ENCODE peak calls at places on chromosomes 12 and 14, in six cellular contexts. S, K, Q, O, I and U are unnamed samples.

GRCh38 chr12:79927772-79928474 is 7.0 kb downstream of the PPP1R12A start:
- DNase-seq in S (no peak), K (no peak), Q (no peak), O (no peak), I (no peak), U (no peak)

GRCh38 chr14:96252323-96253052 is 3.5 kb upstream of the BDKRB1 start:
- DNase-seq in S (no peak), K (no peak), Q (no peak), O (no peak), I (no peak), U (no peak)

GRCh38 chr12:56999456-56999855 is 6.9 kb downstream of the ZBTB39 start:
- DNase-seq in S (no peak), K (no peak), Q (no peak), O (no peak), I (no peak), U (no peak)

GRCh38 chr12:26648066-26648465 is 184.9 kb downstream of the ITPR2 start:
- DNase-seq in S (no peak), K (no peak), Q (no peak), O (peak), I (no peak), U (no peak)

GRCh38 chr14:99975190-99975589 is 90.0 kb upstream of the EVL start:
- DNase-seq in S (no peak), K (no peak), Q (no peak), O (no peak), I (no peak), U (no peak)

GRCh38 chr12:50862316-50862715 is 19.6 kb downstream of the TMPRSS12 start:
- DNase-seq in S (no peak), K (no peak), Q (no peak), O (no peak), I (no peak), U (peak)

GRCh38 chr12:125071456-125071855 is 6.2 kb downstream of the AACS start:
- DNase-seq in S (no peak), K (no peak), Q (no peak), O (no peak), I (peak), U (no peak)

GRCh38 chr12:42213023-42213422 is 25.0 kb downstream of the YAF2 start:
- DNase-seq in S (no peak), K (no peak), Q (no peak), O (peak), I (no peak), U (peak)

GRCh38 chr14:76261371-76261811 is 109.7 kb downstream of the GPATCH2L start:
- DNase-seq in S (peak), K (no peak), Q (no peak), O (no peak), I (peak), U (no peak)

GRCh38 chr12:122064780-122065588 is 13.6 kb upstream of the MLXIP start:
- DNase-seq in S (no peak), K (no peak), Q (no peak), O (peak), I (peak), U (peak)

GRCh38 chr14:75273272-75274044 is 5.2 kb upstream of the FOS start:
- DNase-seq in S (no peak), K (no peak), Q (peak), O (no peak), I (no peak), U (no peak)

GRCh38 chr12:19042196-19042595 is 87.3 kb upstream of the PLEKHA5 start:
- DNase-seq in S (no peak), K (no peak), Q (no peak), O (no peak), I (no peak), U (no peak)

GRCh38 chr12:104662908-104663307 is 206.2 kb downstream of the CHST11 start:
- DNase-seq in S (no peak), K (no peak), Q (no peak), O (no peak), I (no peak), U (no peak)

GRCh38 chr12:104659058-104659457 is 202.3 kb downstream of the CHST11 start:
- DNase-seq in S (no peak), K (no peak), Q (no peak), O (no peak), I (no peak), U (no peak)

GRCh38 chr12:104665296-104665695 is 208.5 kb downstream of the CHST11 start:
- DNase-seq in S (no peak), K (no peak), Q (no peak), O (no peak), I (no peak), U (no peak)

GRCh38 chr12:104664368-104664767 is 207.6 kb downstream of the CHST11 start:
- DNase-seq in S (no peak), K (no peak), Q (no peak), O (no peak), I (no peak), U (no peak)

GRCh38 chr12:104662203-104662602 is 205.5 kb downstream of the CHST11 start:
- DNase-seq in S (no peak), K (no peak), Q (no peak), O (no peak), I (no peak), U (no peak)
- H3K27ac ChIP-seq in S (no peak), K (no peak), Q (no peak), O (no peak), I (no peak), U (no peak)

DNA sequence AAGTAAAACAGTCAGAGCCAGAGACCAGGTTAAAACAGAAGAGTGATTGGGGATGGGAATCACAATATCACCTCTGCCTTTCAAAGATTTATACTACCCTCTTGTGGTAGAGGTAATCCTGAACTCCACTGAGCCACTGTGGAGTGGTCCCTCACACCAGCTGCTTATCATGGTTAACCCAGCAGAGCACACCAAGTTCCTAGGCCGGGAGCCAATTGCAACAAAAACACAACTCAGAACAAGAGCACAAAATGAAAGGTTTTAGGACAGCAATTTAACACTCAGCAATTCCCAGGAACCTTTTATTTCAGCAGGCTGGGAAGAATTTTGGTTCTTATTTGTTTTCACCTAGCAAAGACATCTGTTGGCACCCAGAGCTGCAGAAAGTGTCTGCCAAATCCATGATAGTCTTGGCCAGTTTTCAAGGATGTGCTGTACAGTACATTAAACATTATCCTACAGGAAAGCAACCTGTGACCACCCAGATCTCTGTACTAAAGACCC is 220.5 kb upstream of the ATXN7L3B start:
- DNase-seq in S (peak), K (no peak), Q (no peak), O (peak), I (peak), U (peak)
- TF ChIP-seq CTCF in S (peak), K (no peak), Q (peak), O (peak), I (peak), U (no peak)

GRCh38 chr14:49019467-49020100 is 566.6 kb downstream of the RPS29 start:
- DNase-seq in S (no peak), K (no peak), Q (no peak), O (no peak), I (no peak), U (no peak)
- H3K27ac ChIP-seq in S (no peak), K (no peak), Q (no peak), O (no peak), I (no peak), U (no peak)

GRCh38 chr14:51323492-51323891 is 83.4 kb downstream of the TMX1 start:
- DNase-seq in S (no peak), K (no peak), Q (no peak), O (no peak), I (no peak), U (no peak)

GRCh38 chr14:51321036-51321435 is 81.0 kb downstream of the TMX1 start:
- DNase-seq in S (no peak), K (no peak), Q (no peak), O (peak), I (no peak), U (no peak)

GRCh38 chr14:51317373-51317772 is 77.3 kb downstream of the TMX1 start:
- DNase-seq in S (no peak), K (no peak), Q (no peak), O (no peak), I (no peak), U (no peak)

GRCh38 chr14:51318777-51319176 is 78.7 kb downstream of the TMX1 start:
- DNase-seq in S (no peak), K (no peak), Q (no peak), O (peak), I (no peak), U (no peak)

GRCh38 chr14:51319181-51319597 is 79.1 kb downstream of the TMX1 start:
- DNase-seq in S (no peak), K (no peak), Q (no peak), O (no peak), I (no peak), U (no peak)
- TF ChIP-seq CTCF in S (no peak), K (no peak), Q (no peak), O (no peak), I (no peak), U (no peak)

GRCh38 chr14:69669375-69669774 is 58.0 kb downstream of the SUSD6 start:
- DNase-seq in S (no peak), K (no peak), Q (no peak), O (no peak), I (no peak), U (no peak)

GRCh38 chr14:69670093-69670492 is 58.7 kb downstream of the SUSD6 start:
- DNase-seq in S (no peak), K (no peak), Q (no peak), O (no peak), I (no peak), U (no peak)

GRCh38 chr14:69672372-69672771 is 61.0 kb downstream of the SUSD6 start:
- DNase-seq in S (no peak), K (no peak), Q (no peak), O (no peak), I (no peak), U (no peak)

GRCh38 chr14:69673099-69673498 is 61.7 kb downstream of the SUSD6 start:
- DNase-seq in S (no peak), K (no peak), Q (no peak), O (no peak), I (no peak), U (no peak)

GRCh38 chr14:69671365-69672050 is 60.1 kb downstream of the SUSD6 start:
- DNase-seq in S (no peak), K (no peak), Q (no peak), O (no peak), I (peak), U (no peak)
- H3K27ac ChIP-seq in S (no peak), K (peak), Q (peak), O (no peak), I (no peak), U (no peak)

DNA sequence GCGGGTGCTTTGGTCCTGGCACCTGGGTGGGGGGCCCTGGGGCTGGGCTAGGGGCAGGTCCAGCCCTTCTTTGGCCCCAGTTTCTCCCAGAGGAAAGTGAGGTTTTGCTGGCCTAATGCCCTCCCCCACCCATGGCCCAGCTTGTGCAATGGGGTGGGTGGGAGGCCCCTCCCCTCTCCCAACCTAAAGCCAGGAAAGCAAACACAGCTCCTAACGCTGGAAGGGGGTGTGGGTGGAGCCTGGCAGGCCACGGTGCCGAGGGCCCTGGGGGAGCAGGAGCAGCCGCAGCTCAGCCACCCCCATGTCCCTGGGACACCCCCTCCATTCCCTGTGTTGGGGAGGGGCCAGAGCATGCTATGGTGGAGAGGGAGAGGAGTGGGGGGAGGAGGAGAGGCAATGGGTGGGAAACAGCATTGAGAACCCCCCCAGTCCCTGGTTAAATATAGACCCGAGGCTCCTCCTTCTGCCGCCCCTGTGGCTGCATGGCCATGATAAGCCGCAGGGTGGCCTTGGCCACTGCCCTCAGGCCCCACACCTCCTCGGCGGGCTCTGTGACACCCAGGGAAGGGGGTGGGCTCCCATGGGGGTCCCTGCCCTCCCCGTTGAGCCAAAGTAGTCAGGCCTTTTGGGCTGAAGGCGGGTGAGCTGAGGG is 4.7 kb downstream of the EXOC3L4 start:
- DNase-seq in S (no peak), K (no peak), Q (no peak), O (no peak), I (peak), U (no peak)
- TF ChIP-seq CTCF in S (no peak), K (no peak), Q (no peak), O (no peak), I (peak), U (no peak)

GRCh38 chr12:108819920-108820699 is 37.3 kb downstream of the SSH1 start:
- DNase-seq in S (no peak), K (no peak), Q (no peak), O (no peak), I (no peak), U (no peak)

GRCh38 chr12:108823804-108824203 is 33.6 kb downstream of the SSH1 start:
- DNase-seq in S (no peak), K (no peak), Q (no peak), O (peak), I (no peak), U (no peak)

GRCh38 chr12:108821407-108822397 is 35.7 kb downstream of the SSH1 start:
- DNase-seq in S (no peak), K (peak), Q (peak), O (no peak), I (no peak), U (no peak)

GRCh38 chr12:108820700-108821406 is 36.5 kb downstream of the SSH1 start:
- DNase-seq in S (no peak), K (no peak), Q (no peak), O (no peak), I (no peak), U (no peak)

DNA sequence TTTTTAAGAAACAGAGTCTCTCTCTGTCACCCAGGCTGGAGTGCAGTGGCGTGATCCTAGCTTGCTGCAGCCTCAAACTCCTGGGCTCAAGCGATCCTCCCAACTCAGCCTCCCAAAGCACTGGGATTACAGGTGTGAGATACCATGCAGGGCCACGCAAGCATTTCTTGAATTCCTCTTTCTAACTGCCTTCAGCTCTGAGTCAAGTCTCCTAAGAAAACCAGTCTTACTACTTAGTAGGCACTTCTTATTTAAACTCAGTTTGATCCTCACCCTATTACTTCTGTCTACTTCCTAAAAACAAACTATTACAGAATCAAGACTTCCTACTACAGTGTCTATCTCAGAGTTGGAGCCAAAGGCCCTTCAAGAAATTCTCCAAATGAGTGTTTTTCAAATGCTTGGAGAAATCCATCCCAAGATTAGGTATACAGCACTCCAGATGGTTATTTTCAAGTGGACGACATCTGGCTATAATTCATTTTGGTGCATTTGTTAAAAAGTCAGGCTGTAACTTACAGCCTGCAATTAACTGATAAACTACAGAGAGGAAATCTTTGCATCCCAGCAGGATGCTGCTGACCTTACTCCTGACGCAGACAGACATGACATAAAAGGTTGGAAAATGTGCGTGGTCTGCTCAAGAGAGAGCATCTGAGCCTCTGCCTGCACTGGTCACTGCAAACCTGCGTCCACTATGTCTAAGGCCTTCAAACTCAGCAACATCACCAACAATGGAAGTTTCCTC is 34.8 kb downstream of the SSH1 start:
- DNase-seq in S (no peak), K (no peak), Q (no peak), O (peak), I (no peak), U (no peak)
- H3K27ac ChIP-seq in S (peak), K (peak), Q (peak), O (peak), I (no peak), U (peak)

GRCh38 chr12:118046430-118046829 is 14.5 kb downstream of the WSB2 start:
- DNase-seq in S (no peak), K (no peak), Q (no peak), O (no peak), I (no peak), U (no peak)

GRCh38 chr12:118053071-118053985 is 7.7 kb downstream of the WSB2 start:
- DNase-seq in S (no peak), K (no peak), Q (no peak), O (no peak), I (no peak), U (no peak)

GRCh38 chr12:118052324-118053070 is 8.5 kb downstream of the WSB2 start:
- DNase-seq in S (peak), K (peak), Q (peak), O (peak), I (peak), U (peak)

GRCh38 chr12:118055144-118055557 is 5.8 kb downstream of the WSB2 start:
- DNase-seq in S (peak), K (peak), Q (no peak), O (peak), I (peak), U (no peak)

DNA sequence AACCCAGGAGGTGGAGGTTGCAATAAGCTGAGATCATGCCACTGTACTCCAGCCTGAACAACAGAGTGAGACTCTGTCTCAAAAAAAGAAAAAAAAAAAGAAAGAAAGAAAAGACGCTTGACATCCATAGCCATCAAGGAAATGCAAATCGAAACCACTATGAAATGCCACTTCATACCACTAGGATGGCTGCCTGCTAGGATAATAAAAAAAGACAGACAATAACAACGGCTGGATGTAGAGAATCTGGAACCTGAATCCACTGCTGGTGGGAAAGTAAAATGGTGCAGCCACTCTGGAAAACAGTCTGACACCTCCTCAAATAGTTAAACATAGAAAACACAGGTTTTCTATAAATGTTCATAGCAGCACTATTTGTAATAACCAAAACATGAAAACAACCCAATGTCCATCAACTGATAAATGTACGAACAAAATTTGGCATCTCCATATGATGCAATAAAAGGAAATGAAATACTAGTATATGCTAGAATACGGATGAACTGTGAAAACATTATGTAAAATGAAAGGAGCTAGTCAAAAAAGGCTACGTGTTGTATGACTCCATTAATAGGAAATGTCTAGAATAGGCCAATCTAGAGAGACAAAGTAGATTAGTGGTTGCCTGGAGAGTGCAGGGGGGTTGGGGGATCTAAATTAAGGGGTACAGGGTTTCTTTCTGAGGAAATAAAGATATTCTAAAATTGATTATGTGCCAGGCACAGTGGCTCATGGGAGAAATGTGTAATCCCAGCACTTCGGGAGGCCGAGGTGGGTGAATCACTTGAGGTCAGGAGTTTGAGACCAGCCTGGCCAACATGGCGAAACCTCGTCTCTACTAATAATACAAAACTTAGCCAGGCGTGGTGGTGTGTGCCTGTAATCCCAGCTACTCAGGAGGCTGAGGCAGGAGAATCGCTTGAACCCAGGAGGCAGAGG is 9.7 kb downstream of the WSB2 start:
- DNase-seq in S (no peak), K (no peak), Q (no peak), O (no peak), I (no peak), U (no peak)
- TF ChIP-seq CTCF in S (no peak), K (no peak), Q (no peak), O (no peak), I (peak), U (no peak)

DNA sequence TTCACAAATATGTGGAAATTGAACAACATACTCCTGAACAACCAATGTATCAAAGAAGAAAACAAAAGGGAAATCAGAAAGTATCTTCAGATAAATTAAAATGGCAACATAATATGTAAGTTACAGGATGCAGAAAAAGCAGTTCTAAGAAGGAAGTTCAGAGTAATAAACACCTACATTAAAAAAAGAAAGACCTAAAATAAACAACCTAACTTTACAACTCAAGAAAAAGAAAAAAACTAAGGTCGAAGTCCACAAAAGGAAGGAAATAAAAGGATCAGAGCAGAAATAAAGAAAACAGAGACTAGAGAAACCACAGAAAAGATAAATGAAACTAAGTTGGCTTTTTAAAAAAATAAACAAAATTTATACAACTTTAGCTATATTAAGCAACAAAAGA is 59.2 kb downstream of the EGLN3 start:
- DNase-seq in S (no peak), K (no peak), Q (no peak), O (no peak), I (no peak), U (no peak)
- H3K27ac ChIP-seq in S (no peak), K (no peak), Q (no peak), O (no peak), I (no peak), U (no peak)